ENCODE peak calls at places on chromosomes 12 and 14, in four cellular contexts. One of them, this sample, is unnamed.

GRCh38 chr14:72000907-72001306 is 68.7 kb downstream of the RGS6 start:
- DNase-seq in adrenal gland: no peak
- DNase-seq in prostate gland: no peak
- DNase-seq in GM12878: peak
- DNase-seq in this sample: no peak

GRCh38 chr12:39803151-39803550 is 183.5 kb upstream of the ABCD2 start:
- DNase-seq in adrenal gland: no peak
- DNase-seq in prostate gland: no peak
- DNase-seq in GM12878: no peak
- DNase-seq in this sample: no peak

GRCh38 chr14:32121536-32121935 is 44.4 kb downstream of the ARHGAP5 start:
- DNase-seq in adrenal gland: no peak
- DNase-seq in prostate gland: no peak
- DNase-seq in GM12878: no peak
- DNase-seq in this sample: no peak

GRCh38 chr12:70196732-70197361 is 46.4 kb upstream of the CNOT2 start:
- DNase-seq in adrenal gland: no peak
- DNase-seq in prostate gland: no peak
- DNase-seq in GM12878: no peak
- DNase-seq in this sample: no peak

GRCh38 chr14:100294213-100294962 is 11.9 kb downstream of the SLC25A29 start:
- DNase-seq in adrenal gland: peak
- DNase-seq in prostate gland: no peak
- DNase-seq in GM12878: peak
- DNase-seq in this sample: no peak

GRCh38 chr14:96953443-96953842 is 156.3 kb downstream of the VRK1 start:
- DNase-seq in adrenal gland: no peak
- DNase-seq in prostate gland: no peak
- DNase-seq in GM12878: no peak
- DNase-seq in this sample: no peak

GRCh38 chr14:68969278-68969677 is 9.8 kb downstream of the ACTN1 start:
- DNase-seq in adrenal gland: no peak
- DNase-seq in prostate gland: no peak
- DNase-seq in GM12878: no peak
- DNase-seq in this sample: no peak

GRCh38 chr14:93114068-93114710 is 1.5 kb downstream of the ITPK1 start:
- DNase-seq in adrenal gland: no peak
- DNase-seq in prostate gland: no peak
- DNase-seq in GM12878: no peak
- DNase-seq in this sample: no peak

GRCh38 chr12:24363177-24363754 is 413.8 kb upstream of the SOX5 start:
- DNase-seq in adrenal gland: no peak
- DNase-seq in prostate gland: no peak
- DNase-seq in GM12878: no peak
- DNase-seq in this sample: peak

GRCh38 chr14:22463763-22464173 is 125.3 kb downstream of the DAD1 start:
- DNase-seq in adrenal gland: no peak
- DNase-seq in prostate gland: no peak
- DNase-seq in GM12878: no peak
- DNase-seq in this sample: no peak

GRCh38 chr14:22417914-22418313 is 171.1 kb downstream of the DAD1 start:
- DNase-seq in adrenal gland: no peak
- DNase-seq in prostate gland: no peak
- DNase-seq in GM12878: no peak
- DNase-seq in this sample: no peak

GRCh38 chr14:71638523-71639196 is 293.6 kb upstream of the RGS6 start:
- DNase-seq in adrenal gland: no peak
- DNase-seq in prostate gland: no peak
- DNase-seq in GM12878: no peak
- DNase-seq in this sample: no peak

GRCh38 chr12:94427520-94428381 is 31.9 kb downstream of the CEP83 start:
- DNase-seq in adrenal gland: peak
- DNase-seq in prostate gland: no peak
- DNase-seq in GM12878: peak
- DNase-seq in this sample: no peak

GRCh38 chr12:121709478-121709890 is 3.1 kb upstream of the TMEM120B start:
- DNase-seq in adrenal gland: no peak
- DNase-seq in prostate gland: no peak
- DNase-seq in GM12878: no peak
- DNase-seq in this sample: no peak

GRCh38 chr14:36028218-36028617 is 148.3 kb downstream of the PTCSC3 start:
- DNase-seq in adrenal gland: no peak
- DNase-seq in prostate gland: no peak
- DNase-seq in GM12878: no peak
- DNase-seq in this sample: no peak

GRCh38 chr14:34614638-34615037 is 15.3 kb downstream of the SNX6 start:
- DNase-seq in adrenal gland: no peak
- DNase-seq in prostate gland: no peak
- DNase-seq in GM12878: no peak
- DNase-seq in this sample: peak

GRCh38 chr14:34030864-34031263 is 80.0 kb upstream of the EGLN3 start:
- DNase-seq in adrenal gland: no peak
- DNase-seq in prostate gland: no peak
- DNase-seq in GM12878: no peak
- DNase-seq in this sample: no peak

GRCh38 chr12:131057722-131058515 is 104.2 kb downstream of the ADGRD1 start:
- DNase-seq in adrenal gland: no peak
- DNase-seq in prostate gland: no peak
- DNase-seq in GM12878: no peak
- DNase-seq in this sample: no peak

GRCh38 chr12:130537051-130537450 is 179.0 kb downstream of the RIMBP2 start:
- DNase-seq in adrenal gland: no peak
- DNase-seq in prostate gland: no peak
- DNase-seq in GM12878: no peak
- DNase-seq in this sample: no peak

GRCh38 chr12:50197297-50197727 is 30.1 kb upstream of the CERS5 start:
- DNase-seq in adrenal gland: no peak
- DNase-seq in prostate gland: no peak
- DNase-seq in GM12878: no peak
- DNase-seq in this sample: no peak

GRCh38 chr12:122022393-122023338 is 982 bp downstream of the BCL7A start:
- DNase-seq in adrenal gland: peak
- DNase-seq in prostate gland: no peak
- DNase-seq in GM12878: no peak
- DNase-seq in this sample: peak

GRCh38 chr14:61515436-61516124 is 179.7 kb upstream of the HIF1A start:
- DNase-seq in adrenal gland: no peak
- DNase-seq in prostate gland: no peak
- DNase-seq in GM12878: no peak
- DNase-seq in this sample: no peak

GRCh38 chr12:124819525-124819924 is 44.1 kb downstream of the SCARB1 start:
- DNase-seq in adrenal gland: peak
- DNase-seq in prostate gland: no peak
- DNase-seq in GM12878: no peak
- DNase-seq in this sample: no peak

GRCh38 chr14:80638620-80639215 is 302.8 kb downstream of the CEP128 start:
- DNase-seq in adrenal gland: no peak
- DNase-seq in prostate gland: no peak
- DNase-seq in GM12878: no peak
- DNase-seq in this sample: no peak

GRCh38 chr14:35122696-35123387 is 490 bp downstream of the PRORP start:
- DNase-seq in adrenal gland: no peak
- DNase-seq in prostate gland: peak
- DNase-seq in GM12878: no peak
- DNase-seq in this sample: no peak

GRCh38 chr12:86663691-86664090 is 407.5 kb upstream of the MGAT4C start:
- DNase-seq in adrenal gland: no peak
- DNase-seq in prostate gland: no peak
- DNase-seq in GM12878: no peak
- DNase-seq in this sample: no peak

GRCh38 chr12:68119724-68120211 is 39.8 kb downstream of the IFNG start:
- DNase-seq in adrenal gland: no peak
- DNase-seq in prostate gland: no peak
- DNase-seq in GM12878: peak
- DNase-seq in this sample: no peak

GRCh38 chr12:111442301-111443045 is 36.8 kb downstream of the SH2B3 start:
- DNase-seq in adrenal gland: peak
- DNase-seq in prostate gland: no peak
- DNase-seq in GM12878: no peak
- DNase-seq in this sample: peak

GRCh38 chr14:29650554-29651269 is 276.9 kb downstream of the PRKD1 start:
- DNase-seq in adrenal gland: no peak
- DNase-seq in prostate gland: no peak
- DNase-seq in GM12878: no peak
- DNase-seq in this sample: no peak

GRCh38 chr14:74508292-74508731 is 14.7 kb downstream of the ISCA2 start:
- DNase-seq in adrenal gland: no peak
- DNase-seq in prostate gland: no peak
- DNase-seq in GM12878: no peak
- DNase-seq in this sample: no peak

GRCh38 chr14:95514131-95515079 is 2.0 kb downstream of the SYNE3 start:
- DNase-seq in adrenal gland: peak
- DNase-seq in prostate gland: no peak
- DNase-seq in GM12878: no peak
- DNase-seq in this sample: no peak

DNA sequence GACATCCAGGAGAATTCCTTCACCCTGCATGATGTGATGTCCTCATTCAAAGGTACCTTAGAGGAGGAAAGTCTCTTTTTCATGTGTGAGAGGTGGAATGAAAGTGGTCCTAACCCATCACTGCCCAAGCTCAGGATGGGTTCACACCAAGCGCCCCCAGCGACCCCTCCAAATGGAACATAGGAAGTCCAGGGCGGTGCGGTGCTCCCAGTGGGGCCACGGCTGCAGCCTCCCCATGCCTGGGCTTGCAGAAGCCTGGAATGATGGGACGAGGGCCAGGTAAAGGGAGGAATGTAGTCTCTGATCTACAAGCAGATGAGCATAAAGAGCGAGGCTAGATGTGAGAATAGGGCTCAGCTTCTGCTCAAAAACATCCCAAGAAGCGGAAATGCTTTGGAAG is 196.3 kb downstream of the TTC7B start:
- DNase-seq in adrenal gland: no peak
- DNase-seq in prostate gland: no peak
- DNase-seq in GM12878: no peak
- DNase-seq in this sample: no peak
- H3K27ac ChIP-seq in adrenal gland: no peak
- H3K27ac ChIP-seq in prostate gland: no peak
- H3K27ac ChIP-seq in GM12878: no peak
- H3K27ac ChIP-seq in this sample: no peak

GRCh38 chr14:64232944-64233343 is 61.2 kb downstream of the ESR2 start:
- DNase-seq in adrenal gland: no peak
- DNase-seq in prostate gland: no peak
- DNase-seq in GM12878: no peak
- DNase-seq in this sample: no peak
- H3K4me3 ChIP-seq in adrenal gland: no peak
- H3K4me3 ChIP-seq in prostate gland: no peak
- H3K4me3 ChIP-seq in GM12878: no peak
- H3K4me3 ChIP-seq in this sample: no peak

GRCh38 chr14:67358914-67359313 is 690 bp downstream of the ATP6V1D start:
- DNase-seq in adrenal gland: no peak
- DNase-seq in prostate gland: no peak
- DNase-seq in GM12878: no peak
- DNase-seq in this sample: no peak

GRCh38 chr14:67357583-67358354 is 1.8 kb downstream of the ATP6V1D start:
- DNase-seq in adrenal gland: no peak
- DNase-seq in prostate gland: no peak
- DNase-seq in GM12878: no peak
- DNase-seq in this sample: no peak

GRCh38 chr14:67359319-67359774 is 257 bp downstream of the ATP6V1D start:
- DNase-seq in adrenal gland: peak
- DNase-seq in prostate gland: no peak
- DNase-seq in GM12878: no peak
- DNase-seq in this sample: peak

GRCh38 chr14:67360469-67361206 is 510 bp downstream of the EIF2S1 start:
- DNase-seq in adrenal gland: no peak
- DNase-seq in prostate gland: no peak
- DNase-seq in GM12878: no peak
- DNase-seq in this sample: no peak

GRCh38 chr14:67359775-67360468 is at the start of the genes ATP6V1D and EIF2S1:
- DNase-seq in adrenal gland: peak
- DNase-seq in prostate gland: peak
- DNase-seq in GM12878: peak
- DNase-seq in this sample: peak
- TF ChIP-seq POLR2A in adrenal gland: peak
- TF ChIP-seq POLR2A in prostate gland: peak
- TF ChIP-seq POLR2A in GM12878: peak
- TF ChIP-seq POLR2A in this sample: peak

DNA sequence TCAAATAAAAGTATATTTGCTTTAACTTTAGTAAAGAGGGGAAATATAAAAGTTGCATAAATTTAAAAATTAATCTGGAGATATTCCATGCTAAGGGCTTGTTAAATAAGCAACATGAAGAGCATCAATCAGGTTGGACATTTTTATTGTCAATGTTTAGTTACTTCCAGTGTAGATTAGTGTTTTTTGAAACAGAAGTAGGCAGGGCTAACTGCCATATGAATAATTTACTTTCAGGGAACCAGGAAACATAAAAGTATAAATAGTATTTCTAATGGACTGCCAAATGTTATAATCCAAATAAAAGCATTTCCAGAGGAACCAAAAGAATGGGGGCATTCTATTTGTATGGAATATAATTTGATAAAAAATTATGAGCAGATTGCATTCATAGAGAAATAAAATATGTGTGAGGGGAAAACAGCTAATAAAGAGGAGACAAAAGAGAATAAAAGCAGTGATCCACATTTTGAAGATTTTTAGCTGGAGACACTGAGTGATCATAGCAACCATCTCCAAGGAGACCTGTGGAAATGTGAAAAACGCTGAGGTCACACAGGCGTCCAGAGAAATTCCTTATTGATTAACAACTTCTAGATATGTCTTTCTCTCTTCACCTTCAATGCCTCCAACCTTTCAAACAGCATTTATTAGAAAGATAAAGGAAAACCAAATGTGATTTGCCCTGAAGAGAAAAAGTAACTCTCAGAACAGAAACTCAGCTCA is 70.8 kb downstream of the SRGAP1 start:
- DNase-seq in adrenal gland: no peak
- DNase-seq in prostate gland: no peak
- DNase-seq in GM12878: no peak
- DNase-seq in this sample: no peak
- H3K27ac ChIP-seq in adrenal gland: peak
- H3K27ac ChIP-seq in prostate gland: no peak
- H3K27ac ChIP-seq in GM12878: no peak
- H3K27ac ChIP-seq in this sample: no peak

GRCh38 chr12:64028541-64028940 is 184.0 kb downstream of the SRGAP1 start:
- DNase-seq in adrenal gland: no peak
- DNase-seq in prostate gland: no peak
- DNase-seq in GM12878: no peak
- DNase-seq in this sample: no peak

GRCh38 chr12:64034901-64035576 is 187.1 kb downstream of the KICS2 start:
- DNase-seq in adrenal gland: no peak
- DNase-seq in prostate gland: no peak
- DNase-seq in GM12878: no peak
- DNase-seq in this sample: no peak

GRCh38 chr12:64025174-64025958 is 180.9 kb downstream of the SRGAP1 start:
- DNase-seq in adrenal gland: peak
- DNase-seq in prostate gland: no peak
- DNase-seq in GM12878: no peak
- DNase-seq in this sample: no peak

GRCh38 chr12:64030155-64030554 is 185.7 kb downstream of the SRGAP1 start:
- DNase-seq in adrenal gland: no peak
- DNase-seq in prostate gland: no peak
- DNase-seq in GM12878: no peak
- DNase-seq in this sample: no peak

GRCh38 chr12:64029013-64029857 is 184.7 kb downstream of the SRGAP1 start:
- DNase-seq in adrenal gland: no peak
- DNase-seq in prostate gland: no peak
- DNase-seq in GM12878: no peak
- DNase-seq in this sample: no peak
- H3K4me3 ChIP-seq in adrenal gland: no peak
- H3K4me3 ChIP-seq in prostate gland: no peak
- H3K4me3 ChIP-seq in GM12878: no peak
- H3K4me3 ChIP-seq in this sample: no peak

GRCh38 chr12:1470051-1470450 is 124.3 kb downstream of the FBXL14 start:
- DNase-seq in adrenal gland: no peak
- DNase-seq in prostate gland: no peak
- DNase-seq in GM12878: no peak
- DNase-seq in this sample: no peak
- TF ChIP-seq POLR2A in adrenal gland: no peak
- TF ChIP-seq POLR2A in prostate gland: no peak
- TF ChIP-seq POLR2A in GM12878: no peak
- TF ChIP-seq POLR2A in this sample: no peak